ENCODE peak calls at places on chromosomes 1 and 21, in five cellular contexts. H, R, F, E and X are unnamed samples.

GRCh38 chr1:53681647-53682368 is 57.2 kb downstream of the GLIS1 start:
- DNase-seq in H (no peak), R (no peak), F (no peak), E (peak), X (no peak)

GRCh38 chr1:33181038-33181861 is 593 bp downstream of the TRIM62 start:
- DNase-seq in H (no peak), R (peak), F (no peak), E (no peak), X (no peak)

GRCh38 chr1:19425643-19426245 is 59.6 kb downstream of the CAPZB start:
- DNase-seq in H (no peak), R (no peak), F (no peak), E (no peak), X (no peak)

GRCh38 chr1:2295526-2295925 is 67.4 kb downstream of the SKI start:
- DNase-seq in H (no peak), R (no peak), F (no peak), E (no peak), X (no peak)

GRCh38 chr1:89974701-89975470 is 20.0 kb upstream of the ZNF326 start:
- DNase-seq in H (peak), R (peak), F (peak), E (no peak), X (no peak)

GRCh38 chr1:208179850-208180416 is 64.3 kb downstream of the PLXNA2 start:
- DNase-seq in H (no peak), R (no peak), F (no peak), E (no peak), X (no peak)

GRCh38 chr21:26715878-26716506 is 129.2 kb downstream of the ADAMTS1 start:
- DNase-seq in H (no peak), R (peak), F (no peak), E (peak), X (peak)

GRCh38 chr1:76079475-76080227 is 5.1 kb downstream of the ST6GALNAC3 start:
- DNase-seq in H (no peak), R (no peak), F (no peak), E (no peak), X (no peak)

GRCh38 chr1:170776147-170776734 is 112.3 kb downstream of the PRRX1 start:
- DNase-seq in H (no peak), R (no peak), F (no peak), E (no peak), X (no peak)

GRCh38 chr1:196674908-196675307 is 23.1 kb downstream of the CFH start:
- DNase-seq in H (no peak), R (no peak), F (no peak), E (no peak), X (no peak)

GRCh38 chr1:45640293-45640692 is 16.4 kb upstream of the CCDC17 start:
- DNase-seq in H (no peak), R (no peak), F (no peak), E (no peak), X (no peak)

GRCh38 chr1:61050541-61051454 is 31.6 kb upstream of the NFIA start:
- DNase-seq in H (no peak), R (no peak), F (no peak), E (peak), X (no peak)

GRCh38 chr1:172948457-172948856 is 102.3 kb downstream of the TNFSF18 start:
- DNase-seq in H (peak), R (peak), F (no peak), E (no peak), X (peak)

DNA sequence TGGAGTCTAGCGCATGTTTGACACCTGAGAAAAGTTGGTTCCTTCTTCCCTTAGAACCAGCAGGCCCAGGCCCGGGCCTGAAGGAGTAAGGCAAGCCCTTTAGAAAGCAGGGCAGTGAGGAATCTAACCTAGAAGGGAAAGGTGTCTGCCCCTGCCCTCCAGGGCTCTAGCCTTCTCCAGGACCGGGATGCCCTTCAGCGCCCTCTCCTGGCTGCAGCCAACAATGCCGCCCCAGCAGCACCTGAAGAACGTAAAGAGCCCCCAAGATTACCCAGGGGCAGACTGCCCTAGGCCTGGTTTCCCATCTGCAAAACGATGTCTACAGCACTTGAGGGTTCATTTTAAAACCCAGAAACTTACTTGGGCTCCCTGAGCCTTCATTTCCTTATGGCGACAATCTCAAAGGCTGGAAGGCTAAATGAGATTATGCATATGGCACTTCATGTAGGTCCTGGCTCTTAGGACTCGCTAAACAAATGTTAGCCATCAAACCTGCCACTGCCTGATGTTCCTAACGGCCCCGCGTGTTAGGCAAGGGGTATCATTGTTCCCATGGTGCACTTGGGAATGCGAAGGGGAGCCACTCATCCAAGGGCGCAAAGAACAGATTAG is 106.7 kb upstream of the KLHDC7A start:
- DNase-seq in H (no peak), R (no peak), F (no peak), E (peak), X (no peak)
- TF ChIP-seq CTCF in H (no peak), R (no peak), F (no peak), E (peak), X (peak)

GRCh38 chr1:11649237-11649623 is 5.0 kb downstream of the FBXO2 start:
- DNase-seq in H (no peak), R (no peak), F (no peak), E (no peak), X (no peak)

GRCh38 chr1:11652203-11652780 is 1.9 kb downstream of the FBXO2 start:
- DNase-seq in H (no peak), R (no peak), F (no peak), E (no peak), X (no peak)

GRCh38 chr1:11649624-11650330 is 4.5 kb downstream of the FBXO2 start:
- DNase-seq in H (no peak), R (no peak), F (no peak), E (peak), X (no peak)

GRCh38 chr1:11650331-11650991 is 3.8 kb downstream of the FBXO2 start:
- DNase-seq in H (no peak), R (peak), F (no peak), E (peak), X (peak)

GRCh38 chr1:11651017-11651416 is 3.2 kb downstream of the FBXO2 start:
- DNase-seq in H (no peak), R (no peak), F (no peak), E (no peak), X (no peak)
- H3K4me3 ChIP-seq in H (no peak), R (no peak), F (no peak), E (no peak), X (no peak)

DNA sequence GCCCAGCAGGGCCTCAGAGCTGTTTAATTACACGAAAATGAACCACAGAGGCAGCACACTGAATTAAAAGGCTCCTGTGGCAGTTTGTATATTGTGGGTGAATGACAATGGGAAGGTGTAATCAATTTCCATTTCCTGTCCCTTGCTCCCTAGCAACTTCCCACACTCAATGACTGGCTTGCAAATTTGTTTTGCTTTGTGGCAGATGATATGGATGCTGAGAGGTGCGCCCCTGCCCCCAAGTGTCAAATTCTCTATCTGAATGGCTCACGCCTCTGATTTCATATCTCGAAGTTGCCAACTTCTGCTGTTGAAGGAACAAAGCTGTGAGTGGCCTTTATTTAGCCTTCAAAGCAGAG is 85.9 kb downstream of the FOXD2 start:
- DNase-seq in H (no peak), R (no peak), F (no peak), E (no peak), X (no peak)
- TF ChIP-seq CTCF in H (no peak), R (no peak), F (no peak), E (no peak), X (no peak)

DNA sequence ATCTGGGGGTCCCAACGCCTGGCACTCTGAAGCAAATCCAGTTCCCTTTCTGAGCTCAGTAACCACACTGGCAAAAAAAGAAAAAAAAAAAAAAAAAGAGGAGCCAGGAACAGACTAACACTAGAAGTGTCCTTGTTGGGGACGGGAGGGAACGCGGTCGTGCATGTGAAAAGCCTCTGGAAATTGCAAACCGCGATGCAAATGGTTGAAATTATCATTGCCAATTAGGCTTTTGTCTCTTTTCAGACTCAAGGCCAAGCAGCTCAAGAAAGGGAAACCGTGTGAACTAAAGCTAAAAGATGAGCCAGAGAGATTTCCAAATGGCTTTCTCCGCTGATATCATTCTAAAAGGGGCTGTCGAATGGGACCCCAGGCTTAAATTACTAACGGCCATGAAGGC is 13.5 kb downstream of the TRABD2B start:
- DNase-seq in H (no peak), R (no peak), F (no peak), E (no peak), X (no peak)
- H3K4me3 ChIP-seq in H (no peak), R (no peak), F (no peak), E (no peak), X (no peak)

GRCh38 chr1:112790920-112791722 is 76.0 kb upstream of the PPM1J start:
- DNase-seq in H (no peak), R (no peak), F (no peak), E (peak), X (no peak)
- TF ChIP-seq CTCF in H (no peak), R (no peak), F (no peak), E (no peak), X (no peak)